ENCODE peak calls at places on chromosomes 5 and 9, in seven cellular contexts. One of them, this sample, is unnamed. For H3K9me2, the result is how much of the 10 kb centered on the place peaks cover.

GRCh38 chr5:117604845-117605244 is 1030.2 kb upstream of the SEMA6A start:
- DNase-seq in MM.1S: no peak
- DNase-seq in OCI-LY7: no peak
- DNase-seq in PC-3: no peak
- DNase-seq in HCT116: no peak
- DNase-seq in GM23248: no peak
- DNase-seq in PC-9: no peak
- DNase-seq in this sample: no peak

GRCh38 chr9:123591283-123591682 is 235.3 kb downstream of the CRB2 start:
- DNase-seq in PC-3: no peak
- DNase-seq in OCI-LY7: no peak
- DNase-seq in HCT116: no peak
- DNase-seq in MM.1S: no peak
- DNase-seq in GM23248: no peak
- DNase-seq in PC-9: no peak
- DNase-seq in this sample: no peak

GRCh38 chr5:142156839-142157463 is 48.4 kb downstream of the NDFIP1 start:
- DNase-seq in HCT116: no peak
- DNase-seq in OCI-LY7: no peak
- DNase-seq in PC-9: no peak
- DNase-seq in PC-3: no peak
- DNase-seq in MM.1S: no peak
- DNase-seq in GM23248: no peak
- DNase-seq in this sample: peak

GRCh38 chr5:67003906-67004729 is 192.5 kb downstream of the CD180 start:
- DNase-seq in MM.1S: peak
- DNase-seq in OCI-LY7: peak
- DNase-seq in PC-3: peak
- DNase-seq in PC-9: peak
- DNase-seq in GM23248: peak
- DNase-seq in HCT116: peak
- DNase-seq in this sample: peak

GRCh38 chr9:36676823-36677521 is 104.3 kb downstream of the MELK start:
- DNase-seq in PC-9: no peak
- DNase-seq in GM23248: no peak
- DNase-seq in MM.1S: no peak
- DNase-seq in PC-3: no peak
- DNase-seq in OCI-LY7: no peak
- DNase-seq in HCT116: no peak
- DNase-seq in this sample: no peak

GRCh38 chr5:137598341-137598740 is 99.2 kb upstream of the SPOCK1 start:
- DNase-seq in MM.1S: no peak
- DNase-seq in HCT116: no peak
- DNase-seq in PC-3: no peak
- DNase-seq in OCI-LY7: no peak
- DNase-seq in GM23248: no peak
- DNase-seq in PC-9: no peak
- DNase-seq in this sample: no peak

GRCh38 chr9:95516736-95517558 is at the start of gene PTCH1:
- DNase-seq in GM23248: peak
- DNase-seq in PC-3: peak
- DNase-seq in OCI-LY7: no peak
- DNase-seq in MM.1S: peak
- DNase-seq in PC-9: peak
- DNase-seq in HCT116: no peak
- DNase-seq in this sample: peak

GRCh38 chr5:421901-422300 is 21.1 kb upstream of the EXOC3 start:
- DNase-seq in PC-3: no peak
- DNase-seq in GM23248: no peak
- DNase-seq in MM.1S: no peak
- DNase-seq in HCT116: no peak
- DNase-seq in OCI-LY7: no peak
- DNase-seq in PC-9: no peak
- DNase-seq in this sample: no peak

GRCh38 chr5:73823508-73823925 is 197.5 kb downstream of the ARHGEF28 start:
- DNase-seq in OCI-LY7: no peak
- DNase-seq in GM23248: peak
- DNase-seq in MM.1S: no peak
- DNase-seq in PC-3: peak
- DNase-seq in PC-9: no peak
- DNase-seq in HCT116: no peak
- DNase-seq in this sample: no peak

GRCh38 chr5:72844218-72844603 is 27.8 kb downstream of the TNPO1 start:
- DNase-seq in PC-3: no peak
- DNase-seq in HCT116: no peak
- DNase-seq in OCI-LY7: no peak
- DNase-seq in PC-9: no peak
- DNase-seq in MM.1S: no peak
- DNase-seq in GM23248: no peak
- DNase-seq in this sample: no peak

GRCh38 chr5:172361566-172362238 is 78.1 kb upstream of the UBTD2 start:
- DNase-seq in HCT116: peak
- DNase-seq in OCI-LY7: no peak
- DNase-seq in PC-3: peak
- DNase-seq in MM.1S: no peak
- DNase-seq in GM23248: peak
- DNase-seq in PC-9: peak
- DNase-seq in this sample: no peak

GRCh38 chr9:137269231-137269772 is 8.2 kb upstream of the TOR4A start:
- DNase-seq in MM.1S: peak
- DNase-seq in PC-3: no peak
- DNase-seq in PC-9: no peak
- DNase-seq in OCI-LY7: peak
- DNase-seq in HCT116: no peak
- DNase-seq in GM23248: no peak
- DNase-seq in this sample: no peak

GRCh38 chr5:14110196-14110595 is 32.9 kb upstream of the TRIO start:
- DNase-seq in HCT116: no peak
- DNase-seq in OCI-LY7: no peak
- DNase-seq in PC-9: no peak
- DNase-seq in PC-3: no peak
- DNase-seq in MM.1S: no peak
- DNase-seq in GM23248: peak
- DNase-seq in this sample: no peak

GRCh38 chr9:134642385-134643181 is 980 bp downstream of the COL5A1 start:
- DNase-seq in PC-9: peak
- DNase-seq in OCI-LY7: no peak
- DNase-seq in GM23248: peak
- DNase-seq in HCT116: no peak
- DNase-seq in MM.1S: no peak
- DNase-seq in PC-3: peak
- DNase-seq in this sample: peak

GRCh38 chr9:89179535-89179919 is 909 bp upstream of the SHC3 start:
- DNase-seq in PC-3: peak
- DNase-seq in MM.1S: no peak
- DNase-seq in PC-9: peak
- DNase-seq in OCI-LY7: no peak
- DNase-seq in HCT116: no peak
- DNase-seq in GM23248: peak
- DNase-seq in this sample: peak

GRCh38 chr9:121950441-121950840 is 142.7 kb downstream of the TTLL11 start:
- DNase-seq in PC-9: no peak
- DNase-seq in MM.1S: no peak
- DNase-seq in OCI-LY7: no peak
- DNase-seq in GM23248: no peak
- DNase-seq in PC-3: no peak
- DNase-seq in HCT116: no peak
- DNase-seq in this sample: no peak

GRCh38 chr5:119439140-119439625 is 13.1 kb upstream of the HSD17B4 start:
- DNase-seq in PC-3: no peak
- DNase-seq in MM.1S: no peak
- DNase-seq in HCT116: no peak
- DNase-seq in OCI-LY7: no peak
- DNase-seq in GM23248: no peak
- DNase-seq in PC-9: no peak
- DNase-seq in this sample: no peak

GRCh38 chr5:40646286-40646685 is 33.4 kb upstream of the PTGER4 start:
- DNase-seq in OCI-LY7: no peak
- DNase-seq in PC-9: no peak
- DNase-seq in GM23248: no peak
- DNase-seq in MM.1S: no peak
- DNase-seq in HCT116: no peak
- DNase-seq in PC-3: peak
- DNase-seq in this sample: no peak

GRCh38 chr5:31220968-31221367 is 27.5 kb downstream of the CDH6 start:
- DNase-seq in OCI-LY7: no peak
- DNase-seq in PC-9: no peak
- DNase-seq in GM23248: no peak
- DNase-seq in MM.1S: no peak
- DNase-seq in PC-3: peak
- DNase-seq in HCT116: no peak
- DNase-seq in this sample: no peak

GRCh38 chr5:133569347-133569746 is 43.0 kb downstream of the FSTL4 start:
- DNase-seq in HCT116: no peak
- DNase-seq in PC-3: peak
- DNase-seq in PC-9: no peak
- DNase-seq in GM23248: peak
- DNase-seq in MM.1S: no peak
- DNase-seq in OCI-LY7: no peak
- DNase-seq in this sample: no peak

GRCh38 chr5:1259806-1260480 is 34.8 kb downstream of the SLC6A18 start:
- DNase-seq in MM.1S: no peak
- DNase-seq in PC-9: no peak
- DNase-seq in GM23248: no peak
- DNase-seq in PC-3: no peak
- DNase-seq in HCT116: no peak
- DNase-seq in OCI-LY7: no peak
- DNase-seq in this sample: no peak

GRCh38 chr9:14127656-14128055 is 186.3 kb downstream of the NFIB start:
- DNase-seq in PC-3: no peak
- DNase-seq in GM23248: peak
- DNase-seq in HCT116: no peak
- DNase-seq in MM.1S: no peak
- DNase-seq in OCI-LY7: no peak
- DNase-seq in PC-9: no peak
- DNase-seq in this sample: no peak

GRCh38 chr5:83357621-83358231 is 113.8 kb upstream of the VCAN start:
- DNase-seq in GM23248: no peak
- DNase-seq in MM.1S: no peak
- DNase-seq in PC-9: no peak
- DNase-seq in PC-3: no peak
- DNase-seq in OCI-LY7: no peak
- DNase-seq in HCT116: no peak
- DNase-seq in this sample: no peak

GRCh38 chr5:95734156-95734555 is 3.0 kb downstream of the RHOBTB3 start:
- DNase-seq in PC-3: no peak
- DNase-seq in MM.1S: no peak
- DNase-seq in GM23248: peak
- DNase-seq in PC-9: no peak
- DNase-seq in HCT116: no peak
- DNase-seq in OCI-LY7: no peak
- DNase-seq in this sample: no peak

GRCh38 chr9:85502815-85503643 is 238.7 kb downstream of the AGTPBP1 start:
- DNase-seq in OCI-LY7: no peak
- DNase-seq in PC-3: no peak
- DNase-seq in HCT116: no peak
- DNase-seq in GM23248: no peak
- DNase-seq in PC-9: no peak
- DNase-seq in MM.1S: peak
- DNase-seq in this sample: no peak

GRCh38 chr9:87667164-87667738 is 58.7 kb upstream of the CTSL start:
- DNase-seq in GM23248: peak
- DNase-seq in PC-3: no peak
- DNase-seq in PC-9: no peak
- DNase-seq in OCI-LY7: peak
- DNase-seq in HCT116: peak
- DNase-seq in MM.1S: peak
- DNase-seq in this sample: peak

GRCh38 chr5:143652104-143652700 is 159.8 kb upstream of the HMHB1 start:
- DNase-seq in HCT116: no peak
- DNase-seq in OCI-LY7: no peak
- DNase-seq in PC-9: no peak
- DNase-seq in MM.1S: no peak
- DNase-seq in GM23248: peak
- DNase-seq in PC-3: no peak
- DNase-seq in this sample: no peak
- H3K9me2 ChIP-seq in HCT116: under half
- H3K9me2 ChIP-seq in OCI-LY7: under half
- H3K9me2 ChIP-seq in PC-9: under half
- H3K9me2 ChIP-seq in MM.1S: under half
- H3K9me2 ChIP-seq in GM23248: under half
- H3K9me2 ChIP-seq in PC-3: under half
- H3K9me2 ChIP-seq in this sample: under half

GRCh38 chr5:122312670-122312988 is 592 bp downstream of the SNCAIP start:
- DNase-seq in PC-3: no peak
- DNase-seq in OCI-LY7: no peak
- DNase-seq in HCT116: no peak
- DNase-seq in GM23248: peak
- DNase-seq in MM.1S: no peak
- DNase-seq in PC-9: no peak
- DNase-seq in this sample: peak
- H3K4me3 ChIP-seq in PC-3: peak
- H3K4me3 ChIP-seq in OCI-LY7: no peak
- H3K4me3 ChIP-seq in HCT116: peak
- H3K4me3 ChIP-seq in GM23248: peak
- H3K4me3 ChIP-seq in MM.1S: peak
- H3K4me3 ChIP-seq in PC-9: no peak
- H3K4me3 ChIP-seq in this sample: peak

DNA sequence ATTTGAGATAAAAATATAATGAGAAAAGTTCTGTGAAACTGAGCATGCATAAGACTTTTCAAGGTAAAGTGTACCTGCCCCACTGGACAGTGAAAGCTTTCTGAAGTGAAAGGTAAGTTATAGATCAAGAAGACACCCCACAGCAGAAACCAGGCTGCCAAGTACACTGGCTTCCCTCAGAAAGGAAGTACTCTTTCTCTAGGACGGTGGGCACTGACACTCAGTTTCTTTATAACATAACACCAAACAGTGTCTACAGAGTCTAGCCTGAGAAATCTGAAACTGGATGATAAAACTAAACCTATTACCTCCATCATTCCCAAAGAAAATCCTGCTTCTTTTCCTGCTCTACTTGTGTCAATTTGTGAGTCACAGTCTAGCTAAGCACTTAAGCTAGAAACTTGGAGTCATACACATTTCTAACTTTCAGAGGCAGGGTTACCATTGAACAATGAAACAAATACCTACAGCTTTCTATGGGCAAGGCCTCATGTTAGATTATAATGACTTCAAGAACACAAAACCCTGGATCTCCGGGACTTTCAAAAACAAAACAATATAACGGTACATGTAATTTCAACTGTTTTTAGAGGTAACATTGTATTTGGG is 136.7 kb downstream of the CPLANE1 start:
- DNase-seq in HCT116: no peak
- DNase-seq in OCI-LY7: no peak
- DNase-seq in MM.1S: peak
- DNase-seq in GM23248: no peak
- DNase-seq in PC-9: no peak
- DNase-seq in PC-3: no peak
- DNase-seq in this sample: no peak
- H3K9me2 ChIP-seq in HCT116: under half
- H3K9me2 ChIP-seq in OCI-LY7: under half
- H3K9me2 ChIP-seq in MM.1S: under half
- H3K9me2 ChIP-seq in GM23248: under half
- H3K9me2 ChIP-seq in PC-9: under half
- H3K9me2 ChIP-seq in PC-3: under half
- H3K9me2 ChIP-seq in this sample: under half

DNA sequence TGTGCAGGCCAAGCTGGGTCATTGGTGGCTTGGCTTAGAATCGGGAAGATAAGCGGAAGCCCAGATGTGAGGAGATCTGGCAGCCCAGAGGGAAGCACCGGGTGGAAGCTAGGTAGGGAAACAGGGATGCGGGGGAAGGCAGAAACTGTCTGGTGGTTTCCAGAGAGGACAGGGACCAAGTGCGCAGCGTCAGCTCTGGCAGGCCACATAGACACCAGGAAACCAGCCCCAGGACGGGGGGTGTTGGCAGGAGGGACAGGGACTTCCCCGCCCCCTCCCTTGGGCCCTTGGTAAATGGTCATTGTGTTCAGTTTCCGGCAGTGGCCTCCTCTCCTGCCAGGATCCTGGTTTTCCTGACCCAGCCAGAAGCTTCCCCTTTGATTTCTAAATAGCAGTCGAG is 2.0 kb downstream of the RALGDS start:
- DNase-seq in OCI-LY7: no peak
- DNase-seq in PC-9: no peak
- DNase-seq in HCT116: no peak
- DNase-seq in PC-3: no peak
- DNase-seq in GM23248: peak
- DNase-seq in MM.1S: no peak
- DNase-seq in this sample: no peak
- H3K4me3 ChIP-seq in OCI-LY7: no peak
- H3K4me3 ChIP-seq in PC-9: no peak
- H3K4me3 ChIP-seq in HCT116: no peak
- H3K4me3 ChIP-seq in PC-3: no peak
- H3K4me3 ChIP-seq in GM23248: peak
- H3K4me3 ChIP-seq in MM.1S: no peak
- H3K4me3 ChIP-seq in this sample: no peak

This sample was measured in GM23338.